ENCODE peak calls at places on chromosome 9, in nine cellular contexts. I is astrocyte of the spinal cord, O is mesothelial cell of epicardium, P is right atrium auricular region, N is sciatic nerve, V is A172, B is stromal cell of bone marrow, C is NCI-H1092 treated with DMSO at 0.1 percent for 48 hours, Z is NCI-H1417. T is an unnamed sample.

GRCh38 chr9:68827833-68828744 is 123.0 kb downstream of the PIP5K1B start:
- DNase-seq in P (no peak), B (no peak), I (no peak), O (no peak), Z (no peak), V (no peak), N (no peak), C (no peak), T (no peak)

GRCh38 chr9:113619156-113619861 is 155.8 kb downstream of the RGS3 start:
- DNase-seq in O (no peak), V (no peak), I (no peak), P (peak; percentile 51), Z (no peak), N (no peak), C (no peak), B (no peak), T (no peak)

GRCh38 chr9:125241000-125241862 is at the start of gene HSPA5:
- DNase-seq in B (peak; percentile 99), V (peak; percentile 100), N (peak; percentile 100), O (peak; percentile 99), C (peak; percentile 100), P (peak; percentile 100), I (peak; percentile 100), Z (peak; percentile 95), T (peak; percentile 99)

GRCh38 chr9:124574944-124575343 is 67.7 kb upstream of the NR5A1 start:
- DNase-seq in C (no peak), V (peak; percentile 74), I (peak; percentile 75), B (peak; percentile 42), N (no peak), P (no peak), Z (no peak), O (no peak), T (no peak)

GRCh38 chr9:13122756-13123369 is 156.6 kb downstream of the MPDZ start:
- DNase-seq in I (no peak), N (no peak), V (no peak), P (no peak), C (no peak), Z (no peak), B (no peak), O (no peak), T (no peak)

GRCh38 chr9:86298873-86299272 is 16.5 kb upstream of the ISCA1 start:
- DNase-seq in I (no peak), Z (no peak), V (no peak), P (no peak), O (no peak), N (no peak), B (no peak), C (no peak), T (no peak)

GRCh38 chr9:124809741-124810500 is 33.0 kb downstream of the OLFML2A start:
- DNase-seq in O (no peak), B (no peak), V (no peak), C (no peak), P (no peak), I (no peak), Z (no peak), N (no peak), T (no peak)

GRCh38 chr9:89919171-89919681 is 314.4 kb downstream of the GADD45G start:
- DNase-seq in B (no peak), O (no peak), I (no peak), P (peak; percentile 58), N (no peak), V (peak; percentile 31), C (peak; percentile 47), Z (peak; percentile 4), T (peak; percentile 16)

GRCh38 chr9:128921881-128922763 is 1.3 kb downstream of the PHYHD1 start:
- DNase-seq in Z (no peak), O (peak; percentile 69), N (peak; percentile 81), P (peak; percentile 69), I (peak; percentile 34), B (no peak), C (no peak), V (no peak), T (no peak)

GRCh38 chr9:107188376-107188775 is 94.7 kb upstream of the RAD23B start:
- DNase-seq in P (no peak), V (no peak), O (no peak), B (no peak), Z (no peak), C (no peak), I (no peak), N (no peak), T (no peak)

GRCh38 chr9:76452839-76453238 is 6.1 kb upstream of the GCNT1 start:
- DNase-seq in Z (no peak), I (no peak), B (peak; percentile 20), V (no peak), C (peak; percentile 60), P (no peak), O (no peak), N (no peak), T (no peak)

GRCh38 chr9:115327441-115328122 is 209.6 kb upstream of the TNC start:
- DNase-seq in O (no peak), V (no peak), N (no peak), B (peak; percentile 19), C (no peak), I (peak; percentile 9), Z (no peak), P (no peak), T (no peak)

GRCh38 chr9:86944974-86945867 is 2.1 kb downstream of the GAS1 start:
- DNase-seq in N (peak; percentile 61), B (no peak), V (no peak), I (peak; percentile 27), O (peak; percentile 48), Z (no peak), C (no peak), P (no peak), T (no peak)

GRCh38 chr9:113934167-113934566 is 58.1 kb downstream of the ZNF618 start:
- DNase-seq in I (no peak), C (no peak), P (peak; percentile 18), B (no peak), Z (no peak), N (no peak), O (peak; percentile 25), V (no peak), T (no peak)

GRCh38 chr9:135992486-135993408 is 31.6 kb upstream of the UBAC1 start:
- DNase-seq in C (peak; percentile 25), I (peak; percentile 91), N (peak; percentile 89), B (peak; percentile 66), O (peak; percentile 78), Z (peak; percentile 49), P (peak; percentile 91), V (peak; percentile 91), T (peak; percentile 13)

GRCh38 chr9:115109486-115109885 is 8.5 kb downstream of the TNC start:
- DNase-seq in I (peak; percentile 59), N (no peak), Z (no peak), P (no peak), B (no peak), V (peak; percentile 60), C (no peak), O (no peak), T (no peak)

GRCh38 chr9:92600742-92601261 is 65.0 kb upstream of the ECM2 start:
- DNase-seq in P (no peak), Z (no peak), B (no peak), I (peak; percentile 78), C (no peak), N (no peak), O (no peak), V (peak; percentile 6), T (no peak)

GRCh38 chr9:404229-404628 is 189.6 kb downstream of the DOCK8 start:
- DNase-seq in V (no peak), Z (no peak), B (no peak), N (no peak), C (no peak), P (no peak), O (no peak), I (no peak), T (no peak)

GRCh38 chr9:128005938-128006337 is 25.1 kb upstream of the EEIG1 start:
- DNase-seq in B (no peak), C (no peak), Z (no peak), V (peak; percentile 57), O (no peak), I (no peak), P (no peak), N (no peak), T (no peak)

GRCh38 chr9:130989891-130990290 is 19.1 kb upstream of the LAMC3 start:
- DNase-seq in B (no peak), N (no peak), C (no peak), V (no peak), I (no peak), Z (no peak), O (no peak), P (no peak), T (no peak)

GRCh38 chr9:90478821-90479220 is 163.8 kb downstream of the DIRAS2 start:
- DNase-seq in C (no peak), N (no peak), B (no peak), Z (no peak), I (no peak), P (no peak), O (no peak), V (no peak), T (no peak)

GRCh38 chr9:123372766-123373446 is 16.9 kb downstream of the CRB2 start:
- DNase-seq in B (no peak), V (no peak), N (no peak), Z (no peak), P (no peak), O (no peak), I (no peak), C (no peak), T (no peak)

GRCh38 chr9:91483189-91483691 is 59.6 kb upstream of the NFIL3 start:
- DNase-seq in C (no peak), O (no peak), V (peak; percentile 26), B (peak; percentile 92), I (peak; percentile 39), N (no peak), Z (no peak), P (peak; percentile 80), T (no peak)

GRCh38 chr9:16824545-16825041 is 45.9 kb downstream of the BNC2 start:
- DNase-seq in C (peak; percentile 76), O (no peak), P (no peak), V (peak; percentile 1), B (no peak), I (peak; percentile 45), N (no peak), Z (no peak), T (no peak)

GRCh38 chr9:107711528-107711927 is 222.0 kb upstream of the KLF4 start:
- DNase-seq in N (no peak), C (peak; percentile 23), O (no peak), B (no peak), I (peak; percentile 80), V (peak; percentile 95), P (no peak), Z (no peak), T (no peak)

GRCh38 chr9:137550958-137551655 is 572 bp upstream of the MRPL41 start:
- DNase-seq in C (peak; percentile 93), B (no peak), V (peak; percentile 75), I (no peak), O (no peak), Z (peak; percentile 43), N (no peak), P (peak; percentile 77), T (no peak)

GRCh38 chr9:1337169-1337568 is 287.0 kb downstream of the DMRT2 start:
- DNase-seq in P (no peak), O (no peak), B (no peak), Z (no peak), N (no peak), V (no peak), C (no peak), I (no peak), T (no peak)

GRCh38 chr9:98374385-98375051 is 119.1 kb upstream of the TBC1D2 start:
- DNase-seq in C (no peak), V (peak; percentile 68), P (no peak), N (no peak), B (peak; percentile 75), I (peak; percentile 72), Z (no peak), O (no peak), T (no peak)

GRCh38 chr9:69583641-69584234 is 88.4 kb downstream of the APBA1 start:
- DNase-seq in P (no peak), O (no peak), V (no peak), C (no peak), N (no peak), B (no peak), I (no peak), Z (no peak), T (no peak)

GRCh38 chr9:113912816-113913215 is 36.7 kb downstream of the ZNF618 start:
- DNase-seq in C (no peak), I (no peak), P (peak; percentile 46), N (no peak), B (no peak), Z (no peak), O (no peak), V (no peak), T (no peak)

GRCh38 chr9:126791406-126792230 is 13.2 kb upstream of the ZBTB43 start:
- DNase-seq in N (no peak), C (no peak), I (peak; percentile 94), O (no peak), B (peak; percentile 84), Z (no peak), P (no peak), V (peak; percentile 96), T (no peak)

T was measured in central memory CD4-positive, alpha-beta T cell.